ENCODE peak calls at places on chromosomes 3 and 15, in six cellular contexts. One of them, this sample, is unnamed.

GRCh38 chr15:76840830-76841460 is 64.2 kb downstream of the SCAPER start:
- DNase-seq in mesenchymal stem cell: peak; percentile 48
- DNase-seq in neuronal stem cell: no peak
- DNase-seq in IMR-90: peak; percentile 64
- DNase-seq in H9: no peak
- DNase-seq in H1: no peak
- DNase-seq in this sample: no peak

GRCh38 chr3:15953841-15954240 is 156.1 kb upstream of the ANKRD28 start:
- DNase-seq in H9: no peak
- DNase-seq in IMR-90: no peak
- DNase-seq in H1: no peak
- DNase-seq in mesenchymal stem cell: no peak
- DNase-seq in neuronal stem cell: no peak
- DNase-seq in this sample: no peak

GRCh38 chr3:43378066-43378935 is 92.0 kb downstream of the SNRK start:
- DNase-seq in IMR-90: peak; percentile 38
- DNase-seq in mesenchymal stem cell: peak; percentile 43
- DNase-seq in H9: peak; percentile 67
- DNase-seq in H1: no peak
- DNase-seq in neuronal stem cell: no peak
- DNase-seq in this sample: peak; percentile 43

GRCh38 chr3:127655641-127656040 is 17.1 kb upstream of the ABTB1 start:
- DNase-seq in neuronal stem cell: no peak
- DNase-seq in IMR-90: peak; percentile 56
- DNase-seq in H1: no peak
- DNase-seq in mesenchymal stem cell: peak; percentile 47
- DNase-seq in H9: no peak
- DNase-seq in this sample: no peak

GRCh38 chr15:91948001-91948608 is 94.6 kb downstream of the SLCO3A1 start:
- DNase-seq in H1: peak; percentile 59
- DNase-seq in H9: peak; percentile 67
- DNase-seq in IMR-90: peak; percentile 73
- DNase-seq in mesenchymal stem cell: peak; percentile 37
- DNase-seq in neuronal stem cell: no peak
- DNase-seq in this sample: no peak

GRCh38 chr3:156681003-156681402 is 6.6 kb downstream of the TIPARP start:
- DNase-seq in mesenchymal stem cell: peak; percentile 98
- DNase-seq in H9: peak; percentile 46
- DNase-seq in neuronal stem cell: peak; percentile 18
- DNase-seq in IMR-90: peak; percentile 83
- DNase-seq in H1: no peak
- DNase-seq in this sample: peak; percentile 96

GRCh38 chr3:172098698-172099494 is 59.5 kb downstream of the FNDC3B start:
- DNase-seq in IMR-90: no peak
- DNase-seq in H9: peak; percentile 62
- DNase-seq in neuronal stem cell: no peak
- DNase-seq in H1: no peak
- DNase-seq in mesenchymal stem cell: no peak
- DNase-seq in this sample: no peak

GRCh38 chr3:187041362-187042061 is 97.8 kb downstream of the RPL39L start:
- DNase-seq in H1: no peak
- DNase-seq in IMR-90: peak; percentile 54
- DNase-seq in H9: no peak
- DNase-seq in mesenchymal stem cell: peak; percentile 38
- DNase-seq in neuronal stem cell: no peak
- DNase-seq in this sample: no peak

GRCh38 chr3:127915115-127915936 is at the start of gene KBTBD12:
- DNase-seq in mesenchymal stem cell: no peak
- DNase-seq in neuronal stem cell: peak; percentile 9
- DNase-seq in H9: peak; percentile 75
- DNase-seq in IMR-90: no peak
- DNase-seq in H1: peak; percentile 73
- DNase-seq in this sample: no peak

GRCh38 chr3:97917813-97918536 is 54.3 kb downstream of the RIOX2 start:
- DNase-seq in H9: no peak
- DNase-seq in H1: no peak
- DNase-seq in mesenchymal stem cell: peak; percentile 22
- DNase-seq in neuronal stem cell: no peak
- DNase-seq in IMR-90: peak; percentile 69
- DNase-seq in this sample: peak; percentile 93

GRCh38 chr15:72184165-72184811 is 13.3 kb downstream of the GRAMD2A start:
- DNase-seq in IMR-90: no peak
- DNase-seq in neuronal stem cell: peak; percentile 37
- DNase-seq in H1: peak; percentile 77
- DNase-seq in mesenchymal stem cell: peak; percentile 42
- DNase-seq in H9: peak; percentile 74
- DNase-seq in this sample: peak; percentile 91

GRCh38 chr3:46699846-46700523 is 1.2 kb upstream of the TMIE start:
- DNase-seq in neuronal stem cell: no peak
- DNase-seq in mesenchymal stem cell: no peak
- DNase-seq in IMR-90: no peak
- DNase-seq in H1: no peak
- DNase-seq in H9: no peak
- DNase-seq in this sample: peak; percentile 26

GRCh38 chr15:71409541-71409940 is 294.3 kb downstream of the THSD4 start:
- DNase-seq in mesenchymal stem cell: no peak
- DNase-seq in neuronal stem cell: no peak
- DNase-seq in IMR-90: no peak
- DNase-seq in H1: no peak
- DNase-seq in H9: no peak
- DNase-seq in this sample: no peak

GRCh38 chr3:140756240-140757016 is 78.6 kb downstream of the TRIM42 start:
- DNase-seq in mesenchymal stem cell: no peak
- DNase-seq in IMR-90: no peak
- DNase-seq in H1: no peak
- DNase-seq in neuronal stem cell: no peak
- DNase-seq in H9: no peak
- DNase-seq in this sample: no peak

GRCh38 chr3:99637381-99638111 is 848 bp upstream of the COL8A1 start:
- DNase-seq in neuronal stem cell: peak; percentile 24
- DNase-seq in IMR-90: peak; percentile 90
- DNase-seq in mesenchymal stem cell: peak; percentile 78
- DNase-seq in H1: no peak
- DNase-seq in H9: no peak
- DNase-seq in this sample: peak; percentile 36

GRCh38 chr3:99637041-99637380 is 1.4 kb upstream of the COL8A1 start:
- DNase-seq in neuronal stem cell: no peak
- DNase-seq in mesenchymal stem cell: peak; percentile 62
- DNase-seq in H9: no peak
- DNase-seq in IMR-90: no peak
- DNase-seq in H1: no peak
- DNase-seq in this sample: no peak

GRCh38 chr3:99633887-99634558 is 4.4 kb upstream of the COL8A1 start:
- DNase-seq in H9: no peak
- DNase-seq in neuronal stem cell: no peak
- DNase-seq in IMR-90: no peak
- DNase-seq in mesenchymal stem cell: no peak
- DNase-seq in H1: no peak
- DNase-seq in this sample: no peak

GRCh38 chr3:99634881-99635280 is 3.5 kb upstream of the COL8A1 start:
- DNase-seq in mesenchymal stem cell: no peak
- DNase-seq in H9: no peak
- DNase-seq in H1: no peak
- DNase-seq in neuronal stem cell: no peak
- DNase-seq in IMR-90: peak; percentile 43
- DNase-seq in this sample: no peak

DNA sequence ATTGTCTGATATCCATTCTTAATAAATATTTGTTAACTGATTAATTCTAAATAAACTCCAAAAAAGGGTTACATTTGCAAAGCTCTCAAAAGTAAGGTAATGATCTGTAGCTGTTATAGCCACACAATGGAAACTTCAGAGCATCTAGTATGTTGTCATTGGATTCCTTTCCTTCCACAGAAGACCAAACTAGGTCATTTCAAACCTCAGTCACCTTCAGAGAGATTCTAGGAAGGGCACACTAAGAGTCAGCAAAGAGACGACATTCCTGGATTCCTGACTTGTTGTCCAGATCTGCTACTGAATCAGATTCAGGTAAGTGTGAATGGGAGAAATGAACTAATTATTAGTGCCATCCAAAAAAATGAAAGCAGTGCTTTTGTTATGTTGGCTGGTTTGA is 3.0 kb upstream of the COL8A1 start:
- DNase-seq in mesenchymal stem cell: no peak
- DNase-seq in neuronal stem cell: no peak
- DNase-seq in H1: no peak
- DNase-seq in IMR-90: no peak
- DNase-seq in H9: no peak
- DNase-seq in this sample: no peak
- H3K14ac ChIP-seq in mesenchymal stem cell: no peak overlapping the region
- H3K14ac ChIP-seq in neuronal stem cell: no peak overlapping the region
- H3K14ac ChIP-seq in H1: no peak overlapping the region
- H3K14ac ChIP-seq in IMR-90: peak overlapping the region; percentile 10
- H3K14ac ChIP-seq in H9: no peak overlapping the region
- H3K14ac ChIP-seq in this sample: no peak overlapping the region

DNA sequence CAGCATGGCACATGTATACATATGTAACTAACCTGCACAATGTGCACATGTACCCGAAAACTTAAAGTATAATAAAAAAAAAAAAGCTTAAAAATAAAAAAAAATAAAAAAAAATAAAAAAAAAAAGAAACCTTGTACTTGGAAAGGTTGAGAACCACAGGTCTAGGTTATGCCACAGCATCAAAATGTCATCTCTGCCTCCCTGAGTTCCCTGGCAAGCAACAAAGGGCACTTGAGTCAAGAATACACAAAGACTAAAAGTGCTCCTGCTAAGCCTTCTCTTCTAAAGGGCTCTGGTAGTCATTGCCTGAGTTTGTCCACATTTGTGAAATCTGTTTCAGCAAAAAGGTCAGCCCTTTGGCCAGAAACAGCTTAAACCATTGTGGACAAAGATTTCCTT is 395.8 kb upstream of the CCDC54 start:
- DNase-seq in IMR-90: no peak
- DNase-seq in neuronal stem cell: no peak
- DNase-seq in H9: no peak
- DNase-seq in mesenchymal stem cell: peak; percentile 8
- DNase-seq in H1: no peak
- DNase-seq in this sample: no peak
- H3K27ac ChIP-seq in IMR-90: no peak overlapping the region
- H3K27ac ChIP-seq in neuronal stem cell: no peak overlapping the region
- H3K27ac ChIP-seq in H9: no peak overlapping the region
- H3K27ac ChIP-seq in mesenchymal stem cell: no peak overlapping the region
- H3K27ac ChIP-seq in H1: no peak overlapping the region
- H3K27ac ChIP-seq in this sample: no peak overlapping the region

GRCh38 chr3:50095352-50095998 is 6.8 kb downstream of the RBM5 start:
- DNase-seq in mesenchymal stem cell: no peak
- DNase-seq in H1: no peak
- DNase-seq in neuronal stem cell: no peak
- DNase-seq in IMR-90: peak; percentile 46
- DNase-seq in H9: no peak
- DNase-seq in this sample: no peak

GRCh38 chr3:50088725-50089602 is at the start of gene RBM5:
- DNase-seq in mesenchymal stem cell: peak; percentile 94
- DNase-seq in H1: peak; percentile 94
- DNase-seq in IMR-90: peak; percentile 91
- DNase-seq in neuronal stem cell: peak; percentile 73
- DNase-seq in H9: peak; percentile 93
- DNase-seq in this sample: peak; percentile 87

GRCh38 chr3:50090985-50091384 is 2.3 kb downstream of the RBM5 start:
- DNase-seq in IMR-90: no peak
- DNase-seq in H9: no peak
- DNase-seq in neuronal stem cell: no peak
- DNase-seq in H1: no peak
- DNase-seq in mesenchymal stem cell: no peak
- DNase-seq in this sample: no peak

DNA sequence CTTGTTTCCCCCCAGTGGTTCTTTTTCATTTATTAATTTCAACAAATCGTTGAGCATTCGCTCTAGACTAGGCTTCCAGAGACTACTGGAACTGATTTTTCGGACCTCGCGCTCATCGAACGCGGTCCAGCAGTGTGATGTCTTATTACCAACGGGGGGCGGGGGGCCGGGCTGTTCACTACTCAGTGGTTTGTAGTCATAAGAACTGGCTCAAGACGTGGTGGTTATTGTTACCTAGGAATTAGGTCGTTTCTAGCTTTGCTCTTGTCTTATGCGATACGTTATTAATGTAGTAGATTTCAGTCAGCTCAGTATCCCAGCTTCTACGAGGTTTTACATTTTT is 855 bp downstream of the RBM5 start:
- DNase-seq in IMR-90: peak; percentile 21
- DNase-seq in neuronal stem cell: no peak
- DNase-seq in mesenchymal stem cell: peak; percentile 53
- DNase-seq in H1: no peak
- DNase-seq in H9: no peak
- DNase-seq in this sample: no peak
- H2AFZ ChIP-seq in IMR-90: peak overlapping the region; percentile 92
- H2AFZ ChIP-seq in neuronal stem cell: peak overlapping the region; percentile 76
- H2AFZ ChIP-seq in mesenchymal stem cell: no peak overlapping the region
- H2AFZ ChIP-seq in H1: no peak overlapping the region
- H2AFZ ChIP-seq in H9: no peak overlapping the region
- H2AFZ ChIP-seq in this sample: no peak overlapping the region

GRCh38 chr3:113039546-113039945 is 48.8 kb downstream of the GTPBP8 start:
- DNase-seq in H1: no peak
- DNase-seq in H9: no peak
- DNase-seq in neuronal stem cell: no peak
- DNase-seq in IMR-90: no peak
- DNase-seq in mesenchymal stem cell: no peak
- DNase-seq in this sample: peak; percentile 47

GRCh38 chr3:113038326-113038725 is 47.5 kb downstream of the GTPBP8 start:
- DNase-seq in H1: no peak
- DNase-seq in mesenchymal stem cell: no peak
- DNase-seq in H9: no peak
- DNase-seq in neuronal stem cell: no peak
- DNase-seq in IMR-90: no peak
- DNase-seq in this sample: no peak

GRCh38 chr3:113040231-113040630 is 49.4 kb downstream of the GTPBP8 start:
- DNase-seq in H1: no peak
- DNase-seq in mesenchymal stem cell: no peak
- DNase-seq in IMR-90: no peak
- DNase-seq in H9: no peak
- DNase-seq in neuronal stem cell: no peak
- DNase-seq in this sample: no peak

GRCh38 chr3:113043686-113044085 is 52.9 kb downstream of the GTPBP8 start:
- DNase-seq in neuronal stem cell: no peak
- DNase-seq in H9: no peak
- DNase-seq in mesenchymal stem cell: no peak
- DNase-seq in H1: no peak
- DNase-seq in IMR-90: no peak
- DNase-seq in this sample: no peak
- H3K14ac ChIP-seq in neuronal stem cell: no peak overlapping the region
- H3K14ac ChIP-seq in H9: no peak overlapping the region
- H3K14ac ChIP-seq in mesenchymal stem cell: no peak overlapping the region
- H3K14ac ChIP-seq in H1: no peak overlapping the region
- H3K14ac ChIP-seq in IMR-90: no peak overlapping the region
- H3K14ac ChIP-seq in this sample: no peak overlapping the region

DNA sequence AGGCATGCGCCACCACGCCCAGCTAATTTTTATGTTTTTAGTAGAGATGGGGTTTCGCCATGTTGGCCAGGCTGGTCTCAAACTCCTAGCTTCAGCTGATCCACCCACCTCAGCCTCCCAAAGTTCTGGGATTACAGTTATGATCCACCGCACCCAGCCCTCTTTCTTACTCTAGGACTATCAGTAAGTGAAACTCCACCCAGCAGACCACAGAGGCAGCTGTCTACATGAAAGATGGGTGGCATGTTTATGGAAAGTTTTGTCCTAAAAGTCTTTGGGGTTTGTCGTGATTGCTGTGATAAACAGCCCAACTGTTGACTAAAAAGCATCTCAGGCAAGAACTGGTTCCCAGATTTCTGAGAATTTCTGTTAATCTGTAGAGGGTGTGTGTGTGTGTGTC is 10.9 kb downstream of the ARL6IP5 start:
- DNase-seq in IMR-90: no peak
- DNase-seq in H1: no peak
- DNase-seq in neuronal stem cell: no peak
- DNase-seq in H9: no peak
- DNase-seq in mesenchymal stem cell: peak; percentile 64
- DNase-seq in this sample: no peak
- H3K27ac ChIP-seq in IMR-90: no peak overlapping the region
- H3K27ac ChIP-seq in H1: no peak overlapping the region
- H3K27ac ChIP-seq in neuronal stem cell: no peak overlapping the region
- H3K27ac ChIP-seq in H9: no peak overlapping the region
- H3K27ac ChIP-seq in mesenchymal stem cell: no peak overlapping the region
- H3K27ac ChIP-seq in this sample: no peak overlapping the region